ENCODE peak calls at places on chromosomes 12 and 14, in ten cellular contexts. W, B, D, X, K, H, S, I, Z and N are unnamed samples.

GRCh38 chr14:33737446-33737845 is 213.4 kb downstream of the EGLN3 start:
- DNase-seq in D (no peak), H (no peak), Z (no peak), B (no peak), K (no peak), S (no peak), I (no peak), X (no peak), W (no peak), N (no peak)

GRCh38 chr12:24903305-24904088 is 45.4 kb downstream of the BCAT1 start:
- DNase-seq in K (peak), X (no peak), B (no peak), H (no peak), S (no peak), W (peak), I (no peak), Z (no peak), D (no peak), N (no peak)

GRCh38 chr12:130832561-130833209 is 6.4 kb downstream of the STX2 start:
- DNase-seq in I (no peak), D (no peak), H (no peak), K (no peak), X (no peak), S (peak), B (no peak), Z (no peak), W (no peak), N (no peak)

GRCh38 chr12:24069532-24070395 is 120.3 kb upstream of the SOX5 start:
- DNase-seq in W (no peak), S (peak), K (no peak), X (no peak), H (no peak), Z (no peak), I (no peak), B (no peak), D (no peak), N (no peak)

GRCh38 chr14:103031956-103032355 is 25.4 kb downstream of the CDC42BPB start:
- DNase-seq in S (no peak), W (no peak), K (no peak), B (no peak), D (no peak), X (no peak), H (no peak), Z (peak), I (no peak), N (no peak)

GRCh38 chr12:48105321-48105866 is 485 bp downstream of the SENP1 start:
- DNase-seq in I (peak), X (no peak), H (peak), B (no peak), W (no peak), D (peak), K (no peak), Z (no peak), S (peak), N (peak)

GRCh38 chr12:113860950-113861349 is 105.2 kb downstream of the RBM19 start:
- DNase-seq in S (peak), Z (no peak), D (no peak), X (no peak), W (no peak), H (no peak), I (no peak), K (no peak), B (no peak), N (no peak)

GRCh38 chr12:109440851-109441490 is 36.1 kb downstream of the KCTD10 start:
- DNase-seq in K (no peak), I (no peak), S (no peak), W (no peak), B (no peak), D (no peak), X (no peak), H (no peak), Z (no peak), N (no peak)

GRCh38 chr12:38269897-38270296 is 46.7 kb upstream of the ALG10B start:
- DNase-seq in W (no peak), X (no peak), S (no peak), D (no peak), Z (no peak), B (no peak), H (no peak), K (no peak), I (no peak), N (no peak)

GRCh38 chr14:64234877-64235651 is 59.1 kb downstream of the ESR2 start:
- DNase-seq in W (no peak), S (peak), K (no peak), H (no peak), D (no peak), X (no peak), I (no peak), Z (no peak), B (no peak), N (no peak)

GRCh38 chr12:45587877-45588530 is 141.5 kb upstream of the ARID2 start:
- DNase-seq in S (no peak), K (no peak), B (no peak), D (no peak), H (no peak), I (no peak), W (no peak), Z (no peak), X (no peak), N (no peak)

GRCh38 chr14:73788871-73789590 is 62.6 kb upstream of the PTGR2 start:
- DNase-seq in D (no peak), Z (no peak), W (no peak), H (no peak), S (no peak), X (no peak), I (no peak), K (no peak), B (no peak), N (no peak)

GRCh38 chr12:38921025-38921677 is 15.8 kb upstream of the CPNE8 start:
- DNase-seq in H (no peak), B (peak), K (peak), W (no peak), S (no peak), I (no peak), D (no peak), X (no peak), Z (peak), N (peak)

GRCh38 chr14:91893659-91894058 is 26.3 kb upstream of the TC2N start:
- DNase-seq in B (no peak), K (no peak), H (no peak), S (no peak), W (no peak), I (no peak), X (no peak), Z (no peak), D (no peak), N (no peak)

GRCh38 chr14:101507306-101508150 is 53.8 kb upstream of the DIO3 start:
- DNase-seq in W (no peak), B (no peak), Z (no peak), H (no peak), I (no peak), D (no peak), X (no peak), K (no peak), S (no peak), N (no peak)

GRCh38 chr12:104695453-104696148 is 238.9 kb downstream of the CHST11 start:
- DNase-seq in W (no peak), S (peak), H (peak), B (no peak), Z (no peak), D (peak), X (peak), I (peak), K (peak), N (peak)

GRCh38 chr12:60393093-60393492 is 797.3 kb downstream of the SLC16A7 start:
- DNase-seq in B (no peak), D (no peak), I (no peak), W (no peak), K (no peak), Z (no peak), S (no peak), X (no peak), H (no peak), N (no peak)

GRCh38 chr12:2856901-2857495 is at the start of gene TEX52:
- DNase-seq in K (no peak), S (no peak), X (no peak), Z (no peak), D (no peak), H (no peak), I (no peak), W (no peak), B (no peak), N (no peak)

GRCh38 chr14:98444077-98444476 is 827.9 kb downstream of the BCL11B start:
- DNase-seq in Z (no peak), H (no peak), S (no peak), X (no peak), I (peak), B (no peak), W (no peak), K (no peak), D (peak), N (no peak)

GRCh38 chr12:30880061-30880460 is 46.5 kb upstream of the TSPAN11 start:
- DNase-seq in X (no peak), W (no peak), S (no peak), B (no peak), H (no peak), Z (no peak), I (no peak), D (no peak), K (no peak), N (no peak)

GRCh38 chr14:41558527-41558926 is 48.1 kb upstream of the LRFN5 start:
- DNase-seq in H (no peak), X (no peak), B (no peak), K (no peak), S (no peak), I (no peak), Z (no peak), D (no peak), W (no peak), N (no peak)